ENCODE peak calls at places on chromosome 15, in seven cellular contexts. B is neural crest cell, R is H9, U is thyroid gland, V is hepatocyte, F is fibroblast of the aortic adventitia, A is keratinocyte. K is an unnamed sample.

GRCh38 chr15:60000113-60000823 is 3.8 kb upstream of the FOXB1 start:
- DNase-seq in B (no peak), R (peak), V (no peak), A (no peak), F (no peak), U (no peak), K (peak)

GRCh38 chr15:29046946-29047345 is 161.2 kb downstream of the APBA2 start:
- DNase-seq in A (no peak), V (no peak), F (no peak), B (peak), U (no peak), R (no peak), K (no peak)

GRCh38 chr15:29031502-29032228 is 145.9 kb downstream of the APBA2 start:
- DNase-seq in V (no peak), B (no peak), F (no peak), R (no peak), A (no peak), U (no peak), K (no peak)

GRCh38 chr15:99123706-99124451 is 19.0 kb downstream of the SYNM start:
- DNase-seq in R (peak), U (peak), B (no peak), F (peak), V (peak), A (peak), K (peak)

GRCh38 chr15:29822685-29823459 is 604 bp upstream of the TJP1 start:
- DNase-seq in U (peak), V (peak), B (no peak), F (peak), R (no peak), A (no peak), K (peak)

GRCh38 chr15:72200395-72201237 is 3.0 kb upstream of the GRAMD2A start:
- DNase-seq in R (no peak), F (no peak), B (no peak), U (no peak), V (no peak), A (no peak), K (no peak)

GRCh38 chr15:75640483-75641175 is 605 bp upstream of the IMP3 start:
- DNase-seq in U (peak), A (no peak), R (no peak), F (peak), B (no peak), V (peak), K (peak)

GRCh38 chr15:62994439-62994838 is 48.1 kb upstream of the TPM1 start:
- DNase-seq in R (no peak), U (no peak), F (no peak), V (no peak), A (no peak), B (no peak), K (no peak)

GRCh38 chr15:53434174-53434678 is 325.2 kb downstream of the WDR72 start:
- DNase-seq in V (no peak), U (no peak), F (no peak), R (no peak), B (no peak), A (no peak), K (no peak)

GRCh38 chr15:70853270-70853854 is 595 bp downstream of the LARP6 start:
- DNase-seq in F (peak), U (peak), B (peak), R (peak), V (peak), A (no peak), K (no peak)

GRCh38 chr15:57640935-57641682 is 49.4 kb downstream of the MYZAP start:
- DNase-seq in U (peak), A (no peak), R (no peak), F (peak), V (peak), B (peak), K (peak)

GRCh38 chr15:94042163-94042954 is 189.0 kb upstream of the MCTP2 start:
- DNase-seq in U (no peak), B (no peak), A (no peak), R (no peak), V (peak), F (peak), K (no peak)

DNA sequence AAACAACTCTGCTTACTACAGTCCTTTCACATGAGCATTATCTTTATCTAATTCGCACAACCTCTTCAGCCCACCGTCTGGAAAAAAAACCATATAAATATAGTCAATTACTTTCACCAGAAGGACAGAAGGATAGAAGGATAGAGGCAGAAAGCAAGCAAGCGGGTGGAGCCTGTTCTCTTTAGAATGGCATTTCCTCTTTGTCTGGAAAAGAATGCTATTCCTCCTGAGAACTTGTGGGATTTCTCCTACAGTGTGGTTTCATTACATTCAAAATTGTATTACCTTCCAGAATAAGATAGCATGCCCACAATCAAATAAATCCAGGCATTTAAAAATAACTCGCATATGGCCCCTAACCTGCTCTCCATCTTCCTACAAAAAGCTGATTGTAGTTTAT is 23.1 kb downstream of the SLC30A4 start:
- DNase-seq in U (no peak), A (no peak), F (peak), R (no peak), B (no peak), V (no peak), K (no peak)
- TF ChIP-seq CTCF in U (no peak), A (no peak), F (no peak), R (no peak), B (no peak), V (no peak), K (no peak)

GRCh38 chr15:26158176-26158575 is 295.0 kb upstream of the ATP10A start:
- DNase-seq in U (no peak), R (no peak), B (no peak), F (no peak), A (no peak), V (no peak), K (no peak)
- TF ChIP-seq CTCF in U (no peak), R (no peak), B (no peak), F (no peak), A (no peak), V (no peak), K (no peak)

DNA sequence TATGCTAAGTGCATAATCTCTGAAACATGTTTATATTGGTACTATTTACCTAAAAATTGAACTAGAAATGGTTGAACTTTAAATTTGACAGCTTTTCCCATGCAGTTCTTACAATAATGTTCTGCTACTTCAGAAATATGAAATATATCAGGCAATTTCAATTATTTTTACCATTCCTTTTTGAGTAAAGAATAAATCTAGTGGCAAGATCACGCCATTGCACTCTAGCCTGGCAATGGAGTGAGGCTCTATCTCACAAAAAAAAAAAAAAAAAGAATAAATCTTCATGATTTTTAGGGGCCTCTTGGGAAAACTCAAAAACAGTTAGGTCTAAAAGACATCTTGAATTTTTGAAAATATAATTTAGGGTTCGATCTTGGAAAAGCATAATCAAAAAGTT is 10.6 kb upstream of the DNAAF4 start:
- DNase-seq in V (no peak), F (peak), U (no peak), A (no peak), R (no peak), B (no peak), K (no peak)
- TF ChIP-seq CTCF in V (peak), F (peak), U (no peak), A (peak), R (peak), B (peak), K (no peak)

GRCh38 chr15:89783861-89784685 is 7.9 kb downstream of the MESP2 start:
- DNase-seq in U (no peak), A (no peak), R (peak), B (no peak), F (no peak), V (no peak), K (no peak)

GRCh38 chr15:89785064-89785770 is 9.1 kb downstream of the MESP2 start:
- DNase-seq in V (peak), A (no peak), U (peak), R (peak), F (no peak), B (no peak), K (peak)

GRCh38 chr15:89781891-89782618 is 5.9 kb downstream of the MESP2 start:
- DNase-seq in F (peak), A (peak), R (peak), U (peak), B (no peak), V (peak), K (peak)

GRCh38 chr15:89784686-89784960 is 8.5 kb downstream of the MESP2 start:
- DNase-seq in R (no peak), U (no peak), V (no peak), B (no peak), F (no peak), A (no peak), K (no peak)

GRCh38 chr15:89783111-89783860 is 7.2 kb downstream of the MESP2 start:
- DNase-seq in F (peak), U (peak), B (no peak), A (no peak), R (peak), V (peak), K (no peak)
- TF ChIP-seq CTCF in F (no peak), U (no peak), B (no peak), A (no peak), R (no peak), V (no peak), K (no peak)